ENCODE peak calls at places on chromosome 17, in seven cellular contexts. T is LoVo, S is neural crest cell, O is NCI-H2081, I is NCI-H1105 treated with DMSO at 0.1 percent for 48 hours, L is T-cell, H is cardiac muscle cell. V is an unnamed sample.

GRCh38 chr17:55158439-55158838 is 106.3 kb upstream of the HLF start:
- DNase-seq in T (no peak), S (no peak), O (no peak), I (no peak), L (no peak), H (peak; percentile 3), V (no peak)

GRCh38 chr17:78640700-78641099 is 63.5 kb upstream of the DNAH17 start:
- DNase-seq in T (no peak), S (no peak), O (no peak), I (no peak), L (no peak), H (no peak), V (no peak)

GRCh38 chr17:80151333-80151732 is 4.4 kb upstream of the EIF4A3 start:
- DNase-seq in T (no peak), S (no peak), O (no peak), I (no peak), L (no peak), H (peak; percentile 77), V (no peak)

GRCh38 chr17:61833536-61834203 is 29.7 kb downstream of the BRIP1 start:
- DNase-seq in T (peak; percentile 74), S (no peak), O (no peak), I (no peak), L (no peak), H (peak; percentile 73), V (peak; percentile 69)

GRCh38 chr17:50478391-50479361 is at the start of gene RSAD1:
- DNase-seq in T (peak; percentile 91), S (peak; percentile 77), O (peak; percentile 88), I (peak; percentile 85), L (peak; percentile 83), H (peak; percentile 93), V (peak; percentile 87)

GRCh38 chr17:7695586-7695985 is 7.3 kb downstream of the WRAP53 start:
- DNase-seq in T (no peak), S (no peak), O (no peak), I (no peak), L (no peak), H (no peak), V (no peak)

GRCh38 chr17:74257311-74257710 is 16.7 kb upstream of the DNAI2 start:
- DNase-seq in T (no peak), S (no peak), O (no peak), I (no peak), L (no peak), H (no peak), V (no peak)

GRCh38 chr17:50051082-50051576 is 4.8 kb upstream of the ITGA3 start:
- DNase-seq in T (peak; percentile 92), S (no peak), O (no peak), I (no peak), L (no peak), H (peak; percentile 71), V (peak; percentile 96)

GRCh38 chr17:8091033-8091687 is 3.6 kb upstream of the ALOX12B start:
- DNase-seq in T (no peak), S (no peak), O (no peak), I (no peak), L (no peak), H (peak; percentile 9), V (no peak)

GRCh38 chr17:9918804-9919352 is 13.8 kb upstream of the RCVRN start:
- DNase-seq in T (no peak), S (no peak), O (no peak), I (no peak), L (no peak), H (no peak), V (no peak)

GRCh38 chr17:57319806-57320205 is 63.5 kb downstream of the MSI2 start:
- DNase-seq in T (no peak), S (no peak), O (no peak), I (no peak), L (no peak), H (no peak), V (no peak)

GRCh38 chr17:63940584-63940983 is 8.5 kb upstream of the CD79B start:
- DNase-seq in T (no peak), S (no peak), O (no peak), I (no peak), L (no peak), H (no peak), V (no peak)

GRCh38 chr17:14940946-14941280 is 324.2 kb downstream of the PMP22 start:
- DNase-seq in T (no peak), S (no peak), O (no peak), I (no peak), L (no peak), H (no peak), V (no peak)

GRCh38 chr17:45235071-45236001 is 13.7 kb downstream of the FMNL1 start:
- DNase-seq in T (peak; percentile 55), S (peak; percentile 87), O (peak; percentile 58), I (peak; percentile 47), L (peak; percentile 76), H (peak; percentile 87), V (peak; percentile 54)

GRCh38 chr17:81387235-81388060 is 7.8 kb upstream of the BAHCC1 start:
- DNase-seq in T (peak; percentile 62), S (peak; percentile 48), O (no peak), I (peak; percentile 13), L (no peak), H (peak; percentile 65), V (no peak)

GRCh38 chr17:78186689-78187595 is at the start of the genes AFMID and TK1:
- DNase-seq in T (peak; percentile 99), S (peak; percentile 100), O (peak; percentile 98), I (peak; percentile 91), L (peak; percentile 55), H (peak; percentile 98), V (peak; percentile 99)

GRCh38 chr17:8922451-8922850 is 43.1 kb downstream of the PIK3R5 start:
- DNase-seq in T (peak; percentile 26), S (no peak), O (no peak), I (no peak), L (no peak), H (peak; percentile 95), V (no peak)

GRCh38 chr17:77332034-77332971 is 191.5 kb downstream of the SEC14L1 start:
- DNase-seq in T (no peak), S (no peak), O (no peak), I (no peak), L (peak; percentile 39), H (no peak), V (no peak)

GRCh38 chr17:64698725-64699124 is 36.6 kb upstream of the SMURF2 start:
- DNase-seq in T (no peak), S (no peak), O (no peak), I (no peak), L (no peak), H (no peak), V (no peak)

GRCh38 chr17:65749479-65749878 is 188.0 kb upstream of the AXIN2 start:
- DNase-seq in T (peak; percentile 35), S (no peak), O (no peak), I (no peak), L (no peak), H (peak; percentile 53), V (peak; percentile 66)